ENCODE peak calls at places on chromosomes 16 and 17, in four cellular contexts. P is SK-N-SH, E is HCT116, K is HepG2. X is an unnamed sample.

GRCh38 chr16:82744958-82745357 is 118.2 kb downstream of the CDH13 start:
- DNase-seq in P (no peak), E (no peak), K (no peak), X (no peak)

GRCh38 chr17:32929288-32929574 is 1.3 kb downstream of the TMEM98 start:
- DNase-seq in P (peak; percentile 41), E (no peak), K (no peak), X (no peak)

GRCh38 chr17:42122371-42123303 is at the start of gene HSPB9:
- DNase-seq in P (no peak), E (no peak), K (no peak), X (no peak)

GRCh38 chr16:87448866-87449265 is 44.0 kb downstream of the ZCCHC14 start:
- DNase-seq in P (no peak), E (no peak), K (no peak), X (no peak)

GRCh38 chr17:4739122-4740024 is at the start of the genes CXCL16 and ZMYND15:
- DNase-seq in P (peak; percentile 79), E (no peak), K (no peak), X (no peak)

GRCh38 chr17:14351493-14351892 is 50.6 kb downstream of the HS3ST3B1 start:
- DNase-seq in P (no peak), E (no peak), K (no peak), X (no peak)

GRCh38 chr16:86231996-86232350 is 278.4 kb upstream of the FOXF1 start:
- DNase-seq in P (no peak), E (no peak), K (no peak), X (no peak)

GRCh38 chr17:60142872-60143499 is 6.8 kb upstream of the CA4 start:
- DNase-seq in P (peak; percentile 84), E (peak; percentile 82), K (peak; percentile 83), X (peak; percentile 32)

GRCh38 chr16:57592591-57593003 is 35.8 kb upstream of the ADGRG1 start:
- DNase-seq in P (no peak), E (no peak), K (no peak), X (no peak)

GRCh38 chr17:73657473-73658116 is 13.3 kb upstream of the SDK2 start:
- DNase-seq in P (peak; percentile 70), E (peak; percentile 57), K (peak; percentile 53), X (no peak)

DNA sequence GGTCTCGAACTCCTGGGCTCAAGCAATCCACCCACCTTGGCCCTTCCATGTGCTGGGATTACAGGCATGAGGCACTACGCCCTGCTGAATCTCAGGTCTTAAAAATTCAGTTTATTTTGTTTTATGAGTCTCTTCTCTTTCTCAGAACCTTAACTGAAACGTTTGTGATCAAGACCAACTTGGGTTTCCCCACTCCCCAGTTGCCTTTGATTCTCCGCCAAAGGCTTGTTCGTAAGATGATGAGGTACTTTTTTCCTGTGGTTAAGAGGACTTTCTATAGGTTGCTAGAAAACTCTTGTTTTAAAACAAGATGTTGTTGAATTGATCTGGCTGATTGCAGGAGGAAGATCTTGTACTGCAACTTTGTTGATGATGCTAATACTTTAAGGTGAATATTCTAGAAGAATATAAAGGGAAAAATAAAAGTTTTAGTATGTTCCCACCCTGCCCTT is 11.7 kb downstream of the ABCC1 start:
- DNase-seq in P (no peak), E (no peak), K (no peak), X (peak; percentile 90)
- TF ChIP-seq ZBTB33 in P (no peak), E (no peak), K (no peak), X (no peak)

GRCh38 chr17:80813318-80813717 is 178.3 kb upstream of the CHMP6 start:
- DNase-seq in P (no peak), E (no peak), K (no peak), X (no peak)
- TF ChIP-seq ZBTB33 in P (no peak), E (no peak), K (no peak), X (no peak)

DNA sequence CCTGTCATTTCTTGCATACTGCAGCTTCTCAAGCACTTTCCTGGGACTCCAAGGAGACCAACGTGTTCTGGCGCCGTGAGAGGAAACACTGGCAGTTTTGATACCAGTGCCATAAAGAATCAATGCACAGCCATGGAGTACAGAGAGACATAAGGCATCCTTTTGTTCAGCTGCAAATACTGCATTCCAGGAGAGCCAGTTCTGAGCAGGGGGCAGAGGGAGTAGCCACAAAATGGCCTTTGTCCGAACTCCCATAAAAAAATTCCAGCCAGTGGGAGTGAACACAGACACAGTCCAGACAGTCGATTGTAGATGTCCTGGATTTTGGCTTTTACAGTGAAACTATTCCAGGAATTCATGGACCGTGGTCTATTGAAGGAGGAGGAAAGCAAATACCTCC is 36.2 kb upstream of the TEKT3 start:
- DNase-seq in P (no peak), E (peak; percentile 10), K (peak; percentile 89), X (no peak)
- TF ChIP-seq ZBTB33 in P (no peak), E (no peak), K (no peak), X (no peak)

GRCh38 chr17:58339775-58340622 is 11.4 kb upstream of the TSPOAP1 start:
- DNase-seq in P (peak; percentile 4), E (no peak), K (no peak), X (no peak)

GRCh38 chr17:58337600-58338453 is 9.2 kb upstream of the TSPOAP1 start:
- DNase-seq in P (no peak), E (no peak), K (peak; percentile 82), X (peak; percentile 90)

GRCh38 chr17:58340623-58340876 is 11.5 kb downstream of the SUPT4H1 start:
- DNase-seq in P (no peak), E (no peak), K (no peak), X (no peak)

GRCh38 chr17:58338454-58338841 is 9.9 kb upstream of the TSPOAP1 start:
- DNase-seq in P (no peak), E (no peak), K (no peak), X (no peak)

DNA sequence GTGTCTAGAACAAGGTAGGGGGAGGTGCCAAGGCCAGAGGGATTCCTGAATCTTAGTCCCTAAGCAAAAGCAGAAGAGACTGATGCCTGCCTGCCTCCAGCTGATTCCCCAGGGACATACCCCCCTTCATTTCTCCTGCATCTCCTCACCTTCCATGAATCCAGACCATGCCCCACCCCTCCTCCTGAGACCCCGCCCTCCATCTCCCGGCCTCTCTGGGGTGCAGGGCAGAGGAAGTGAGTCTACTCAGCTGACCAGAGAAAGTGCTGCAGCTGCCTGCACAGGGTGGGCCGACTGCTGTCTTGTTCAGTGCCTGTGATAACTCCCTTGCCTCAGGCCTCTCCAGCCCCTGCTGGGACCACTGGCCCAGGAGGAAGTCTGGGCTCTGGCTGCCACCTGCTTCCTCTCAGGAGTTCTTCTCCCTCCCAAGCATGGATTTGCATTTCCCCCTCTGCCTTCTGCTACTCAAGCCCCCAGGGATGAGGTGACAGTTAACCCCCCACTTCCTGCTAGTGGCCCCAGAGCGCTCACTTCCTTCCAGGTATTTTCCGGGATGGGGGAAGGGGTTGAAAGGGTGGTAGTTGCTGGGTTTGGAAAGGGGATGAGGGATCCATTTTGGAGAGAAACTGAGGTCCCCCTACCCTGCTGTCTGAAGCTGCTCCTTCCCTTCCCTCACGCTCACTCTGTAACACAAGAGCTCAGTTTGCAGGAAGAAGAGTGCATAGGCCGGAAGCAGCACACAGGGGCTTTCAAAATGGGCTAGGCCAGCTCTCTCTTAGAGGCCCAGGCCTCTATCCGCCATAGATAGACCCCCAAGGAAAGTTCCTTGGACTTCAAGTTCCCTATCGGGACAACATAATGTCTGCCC is 10.5 kb upstream of the TSPOAP1 start:
- DNase-seq in P (peak; percentile 79), E (no peak), K (peak; percentile 38), X (peak; percentile 87)
- TF ChIP-seq ZBTB33 in P (no peak), E (no peak), K (no peak), X (peak; percentile 61)

GRCh38 chr17:57400648-57401047 is 144.3 kb downstream of the MSI2 start:
- DNase-seq in P (no peak), E (no peak), K (no peak), X (no peak)

GRCh38 chr17:57402691-57403090 is 146.4 kb downstream of the MSI2 start:
- DNase-seq in P (peak; percentile 44), E (no peak), K (no peak), X (no peak)

GRCh38 chr17:57399690-57400089 is 143.4 kb downstream of the MSI2 start:
- DNase-seq in P (no peak), E (no peak), K (no peak), X (no peak)

GRCh38 chr17:57403241-57403640 is 146.9 kb downstream of the MSI2 start:
- DNase-seq in P (no peak), E (no peak), K (no peak), X (no peak)

DNA sequence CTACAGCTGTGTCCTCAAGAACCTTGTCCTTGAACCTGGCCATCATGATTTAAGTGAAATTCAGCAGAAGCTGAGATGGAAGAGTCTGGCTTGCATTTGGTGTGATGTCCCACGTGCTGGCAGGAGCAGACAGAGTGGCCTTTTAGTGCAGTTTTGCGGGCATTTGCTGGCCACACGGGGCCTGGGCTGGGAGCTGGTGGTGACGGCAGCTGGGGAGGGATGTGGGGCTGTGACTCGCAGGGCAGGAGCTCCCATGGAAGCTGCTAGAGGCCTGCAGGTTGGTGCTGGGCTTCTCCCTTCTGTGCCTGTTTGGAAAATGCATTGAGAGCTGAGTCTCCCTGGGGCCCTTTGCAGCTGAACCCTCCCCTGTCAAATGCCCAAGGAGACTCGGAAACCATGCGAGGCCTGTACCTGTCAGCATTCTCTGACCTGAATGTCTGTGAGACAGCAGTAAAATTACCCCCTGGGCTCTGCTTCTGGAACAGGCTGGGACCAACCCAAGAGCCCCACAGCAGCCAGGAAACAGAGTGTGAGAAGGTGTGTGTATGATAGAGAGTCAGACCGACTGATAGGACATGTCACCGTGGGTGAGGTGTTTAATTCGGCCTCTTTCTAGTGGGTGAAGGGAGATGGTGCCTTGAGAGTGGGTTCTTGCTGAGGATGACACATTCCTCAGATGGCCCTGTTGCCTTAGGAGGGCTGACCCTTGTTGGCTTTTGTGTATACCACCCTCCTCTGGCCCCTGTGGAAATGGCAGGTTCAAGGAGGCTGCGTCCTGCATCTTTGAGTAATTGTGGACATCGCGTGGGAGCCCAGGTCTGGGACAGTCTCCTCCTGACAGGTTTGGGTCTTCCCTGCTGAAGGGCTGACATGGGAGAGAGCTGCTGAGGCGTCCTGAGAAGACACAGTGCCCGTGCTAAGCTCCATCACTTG is 145.5 kb downstream of the MSI2 start:
- DNase-seq in P (peak; percentile 44), E (no peak), K (peak; percentile 27), X (no peak)
- TF ChIP-seq ZBTB33 in P (no peak), E (no peak), K (no peak), X (no peak)

GRCh38 chr17:41082565-41083136 is 1.3 kb upstream of the KRTAP4-7 start:
- DNase-seq in P (no peak), E (no peak), K (no peak), X (no peak)
- TF ChIP-seq ZBTB33 in P (no peak), E (no peak), K (no peak), X (no peak)

GRCh38 chr16:528111-529011 is 849 bp downstream of the CAPN15 start:
- DNase-seq in P (peak; percentile 76), E (no peak), K (no peak), X (no peak)
- TF ChIP-seq ZBTB33 in P (no peak), E (no peak), K (no peak), X (no peak)

GRCh38 chr16:88560722-88561484 is 9.3 kb upstream of the ZC3H18 start:
- DNase-seq in P (no peak), E (no peak), K (peak; percentile 44), X (no peak)
- TF ChIP-seq ZBTB33 in P (no peak), E (no peak), K (peak; percentile 87), X (no peak)

GRCh38 chr16:19118938-19119431 is 5.2 kb downstream of the ITPRIPL2 start:
- DNase-seq in P (no peak), E (no peak), K (no peak), X (no peak)
- TF ChIP-seq ZBTB33 in P (no peak), E (no peak), K (no peak), X (no peak)

X was measured in GM12878.